ENCODE peak calls at places on chromosome 16, in four cellular contexts. X, C, Z and P are unnamed samples.

GRCh38 chr16:19857593-19857992 is 27.1 kb downstream of the GPRC5B start:
- DNase-seq in Z (no peak), C (no peak), X (no peak), P (no peak)

GRCh38 chr16:1057252-1057932 is 15.2 kb upstream of the SSTR5 start:
- DNase-seq in X (peak; percentile 70), Z (peak; percentile 63), C (peak; percentile 81), P (no peak)

GRCh38 chr16:57540906-57541753 is 1.3 kb upstream of the ADGRG5 start:
- DNase-seq in Z (no peak), X (no peak), C (no peak), P (no peak)

GRCh38 chr16:86467490-86467889 is 42.8 kb upstream of the FOXF1 start:
- DNase-seq in Z (no peak), C (no peak), X (no peak), P (no peak)

GRCh38 chr16:53775821-53776431 is 72.0 kb downstream of the FTO start:
- DNase-seq in C (no peak), X (no peak), Z (peak; percentile 39), P (peak; percentile 80)

GRCh38 chr16:17346441-17346773 is 124.4 kb downstream of the XYLT1 start:
- DNase-seq in Z (no peak), C (no peak), X (no peak), P (no peak)

GRCh38 chr16:86515780-86516617 is 5.7 kb downstream of the FOXF1 start:
- DNase-seq in X (no peak), Z (no peak), C (no peak), P (no peak)

GRCh38 chr16:70789231-70789926 is 11.6 kb downstream of the VAC14 start:
- DNase-seq in X (no peak), Z (peak; percentile 59), C (peak; percentile 60), P (no peak)

GRCh38 chr16:58125781-58126335 is 3.3 kb downstream of the CFAP20 start:
- DNase-seq in C (no peak), X (no peak), Z (no peak), P (no peak)

GRCh38 chr16:57299009-57299718 is 14.7 kb upstream of the PLLP start:
- DNase-seq in Z (peak; percentile 80), X (peak; percentile 56), C (peak; percentile 50), P (peak; percentile 71)

GRCh38 chr16:70638814-70639792 is 7.3 kb upstream of the IL34 start:
- DNase-seq in Z (no peak), X (no peak), C (no peak), P (peak; percentile 71)

GRCh38 chr16:11560701-11561439 is 25.8 kb downstream of the LITAF start:
- DNase-seq in X (no peak), Z (no peak), C (no peak), P (no peak)
- TF ChIP-seq HMGXB4 in X (no peak), Z (no peak), C (no peak), P (no peak)

DNA sequence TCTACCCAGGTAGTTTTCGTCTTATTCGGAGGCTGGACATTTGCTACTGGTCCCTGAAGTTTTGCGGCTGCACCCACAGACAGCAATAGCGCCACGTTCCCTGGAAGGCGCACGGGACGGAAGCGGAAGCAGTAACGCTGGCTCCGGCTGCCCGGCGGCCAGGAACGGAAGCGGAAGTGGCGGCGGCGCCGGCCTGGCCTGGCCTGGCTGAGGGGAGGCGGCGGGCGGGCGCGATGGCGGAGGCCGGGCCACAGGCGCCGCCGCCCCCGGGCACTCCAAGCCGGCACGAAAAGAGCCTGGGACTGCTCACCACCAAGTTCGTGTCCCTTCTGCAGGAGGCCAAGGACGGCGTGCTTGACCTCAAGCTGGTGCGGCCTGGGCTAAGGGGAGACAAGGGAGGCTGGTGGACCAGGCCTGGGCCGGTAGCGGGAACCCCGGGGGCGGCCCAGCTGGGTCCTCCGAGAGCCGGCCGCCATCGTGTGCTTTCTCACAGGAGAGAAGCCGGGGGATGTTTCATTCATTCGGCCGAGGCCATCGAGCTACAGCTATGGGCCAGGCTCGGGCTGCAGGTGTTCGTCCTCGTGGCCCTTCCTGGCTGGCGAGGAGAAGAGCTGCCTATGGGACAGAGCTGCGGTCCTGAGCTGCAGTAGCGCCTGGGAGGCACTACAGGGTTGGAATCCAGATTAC is at the start of gene E2F4:
- DNase-seq in Z (peak; percentile 90), X (peak; percentile 88), C (peak; percentile 86), P (peak; percentile 88)
- TF ChIP-seq HMGXB4 in Z (no peak), X (no peak), C (no peak), P (no peak)

GRCh38 chr16:51592013-51592501 is 441.0 kb upstream of the SALL1 start:
- DNase-seq in Z (no peak), C (no peak), X (no peak), P (no peak)
- TF ChIP-seq HMGXB4 in Z (no peak), C (no peak), X (no peak), P (no peak)

GRCh38 chr16:8998114-8998513 is 34.4 kb upstream of the USP7 start:
- DNase-seq in C (no peak), X (no peak), Z (no peak), P (no peak)
- TF ChIP-seq HMGXB4 in C (no peak), X (no peak), Z (no peak), P (no peak)

DNA sequence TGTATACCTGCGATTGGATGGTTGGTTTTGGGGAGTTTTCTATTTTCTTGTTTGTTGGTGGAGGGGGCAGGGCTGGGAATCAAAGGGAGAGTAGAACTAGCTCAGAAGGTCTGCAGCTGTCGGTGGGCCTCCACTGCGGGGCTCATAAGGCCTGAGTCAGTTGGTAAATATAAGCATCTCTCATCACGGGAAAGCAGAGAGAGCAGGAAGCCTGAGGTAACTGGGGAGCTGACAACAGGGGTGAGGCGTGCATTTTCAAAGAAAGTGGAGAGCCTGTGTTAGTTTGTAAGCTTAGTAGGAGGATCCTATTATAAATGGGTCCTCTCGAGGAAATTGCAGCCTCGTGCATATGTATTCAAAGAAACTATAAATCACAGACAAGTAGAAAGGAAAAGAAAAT is 221.1 kb upstream of the CDH13 start:
- DNase-seq in X (no peak), C (no peak), Z (no peak), P (no peak)
- TF ChIP-seq HMGXB4 in X (no peak), C (no peak), Z (no peak), P (no peak)

GRCh38 chr16:22216191-22216831 is 10.2 kb downstream of the EEF2K start:
- DNase-seq in X (peak; percentile 64), Z (no peak), C (no peak), P (no peak)

GRCh38 chr16:22220076-22220453 is 14.0 kb downstream of the EEF2K start:
- DNase-seq in Z (no peak), C (no peak), X (no peak), P (no peak)

GRCh38 chr16:22220714-22221113 is 14.6 kb downstream of the EEF2K start:
- DNase-seq in C (no peak), Z (no peak), X (no peak), P (no peak)

GRCh38 chr16:22219389-22220075 is 13.5 kb downstream of the EEF2K start:
- DNase-seq in Z (no peak), C (no peak), X (no peak), P (no peak)

GRCh38 chr16:22217890-22218730 is 12.0 kb downstream of the EEF2K start:
- DNase-seq in C (no peak), X (peak; percentile 69), Z (peak; percentile 51), P (no peak)
- TF ChIP-seq HMGXB4 in C (no peak), X (no peak), Z (no peak), P (no peak)

GRCh38 chr16:27947696-27948095 is 115.8 kb downstream of the GSG1L start:
- DNase-seq in X (no peak), Z (no peak), C (no peak), P (no peak)

GRCh38 chr16:27950488-27950887 is 113.0 kb downstream of the GSG1L start:
- DNase-seq in Z (no peak), X (no peak), C (no peak), P (no peak)

GRCh38 chr16:27952811-27953210 is 110.7 kb downstream of the GSG1L start:
- DNase-seq in Z (no peak), C (no peak), X (no peak), P (no peak)

GRCh38 chr16:27951752-27952151 is 111.8 kb downstream of the GSG1L start:
- DNase-seq in C (no peak), Z (no peak), X (no peak), P (no peak)
- TF ChIP-seq HMGXB4 in C (no peak), Z (no peak), X (no peak), P (no peak)

DNA sequence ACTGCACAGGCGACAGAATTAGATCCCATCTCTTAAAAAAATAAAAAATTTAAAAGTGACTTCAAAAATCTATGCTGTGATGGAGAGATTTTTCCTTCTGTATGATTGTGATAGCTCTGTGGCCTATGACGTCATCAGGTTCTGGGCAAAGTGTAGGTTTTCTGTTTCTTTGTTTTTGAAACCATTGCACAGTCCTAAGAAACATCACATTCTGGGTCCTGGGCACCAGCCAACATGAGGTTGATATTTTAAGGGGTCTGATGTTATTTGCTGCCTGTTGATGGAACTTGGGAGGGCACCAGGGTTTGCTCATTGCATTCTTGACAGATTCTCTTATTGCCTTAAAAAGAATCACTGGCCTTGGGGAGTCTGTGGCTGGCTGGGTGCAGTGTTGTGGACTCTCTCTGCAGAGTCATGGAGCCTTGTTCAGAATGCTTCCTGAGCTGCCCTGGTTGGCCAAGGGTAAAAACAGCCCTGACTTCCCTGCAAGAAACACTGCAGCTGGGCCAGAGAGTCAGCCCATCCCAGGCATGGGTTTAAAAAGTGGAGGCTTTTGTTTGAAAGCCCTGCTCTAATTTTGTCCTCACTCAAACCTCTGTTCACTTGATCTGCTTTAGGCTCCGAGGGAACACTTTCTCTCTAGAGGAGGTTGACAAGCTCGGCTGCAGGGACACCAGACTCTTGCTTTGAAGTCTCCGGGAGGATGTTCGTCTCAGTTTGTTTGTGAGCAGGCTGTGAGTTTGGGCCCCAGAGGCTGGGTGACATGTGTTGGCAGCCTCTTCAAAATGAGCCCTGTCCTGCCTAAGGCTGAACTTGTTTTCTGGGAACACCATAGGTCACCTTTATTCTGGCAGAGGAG is 10.5 kb upstream of the CYLD start:
- DNase-seq in Z (no peak), C (no peak), X (no peak), P (no peak)
- TF ChIP-seq HMGXB4 in Z (no peak), C (no peak), X (no peak), P (no peak)

GRCh38 chr16:4911831-4912422 is 25.0 kb downstream of the PPL start:
- DNase-seq in Z (no peak), X (no peak), C (no peak), P (peak; percentile 32)
- TF ChIP-seq HMGXB4 in Z (no peak), X (no peak), C (no peak), P (no peak)

GRCh38 chr16:2822158-2822495 is 5.1 kb downstream of the PRSS21 start:
- DNase-seq in X (no peak), C (no peak), Z (no peak), P (no peak)
- TF ChIP-seq HMGXB4 in X (no peak), C (no peak), Z (no peak), P (no peak)